ENCODE peak calls at places on chromosome 10, in nine cellular contexts. E is stimulated activated CD8-positive, alpha-beta memory T cell treated with anti-CD3 and anti-CD28 coated beads, Interleukin-15, amount 100 ng/mL, for 24 hours; Q is cardiac septum; B is AG20443; S is stromal cell of bone marrow; R is AG04449; P is activated T-helper 1 cell treated with Interleukin-2 at 50 U/mL for 16 hours; W is GM19239; T is A172. G is an unnamed sample.

GRCh38 chr10:1417574-1417973 is 319.8 kb downstream of the ADARB2 start:
- DNase-seq in E (no peak), W (no peak), R (no peak), B (no peak), T (no peak), P (no peak), S (no peak), Q (no peak), G (no peak)

GRCh38 chr10:47261121-47261520 is 38.9 kb upstream of the GDF10 start:
- DNase-seq in R (no peak), Q (no peak), E (no peak), W (peak; percentile 40), T (no peak), S (no peak), B (no peak), P (no peak), G (no peak)

GRCh38 chr10:14160299-14160698 is 170.4 kb downstream of the FRMD4A start:
- DNase-seq in B (no peak), E (no peak), W (no peak), T (no peak), Q (no peak), R (no peak), P (no peak), S (no peak), G (no peak)

GRCh38 chr10:16271571-16271970 is 165.2 kb upstream of the PTER start:
- DNase-seq in T (no peak), S (no peak), P (no peak), R (no peak), B (no peak), W (no peak), E (no peak), Q (no peak), G (no peak)

GRCh38 chr10:55734112-55734511 is 626.9 kb downstream of the ZWINT start:
- DNase-seq in Q (no peak), P (no peak), B (no peak), S (no peak), E (no peak), T (no peak), W (no peak), R (no peak), G (no peak)

GRCh38 chr10:73589538-73590126 is 1.5 kb downstream of the USP54 start:
- DNase-seq in S (peak; percentile 43), Q (no peak), E (no peak), R (no peak), W (no peak), T (peak; percentile 52), P (no peak), B (no peak), G (no peak)

GRCh38 chr10:72333111-72334012 is 21.4 kb downstream of the DNAJB12 start:
- DNase-seq in T (no peak), P (no peak), R (no peak), B (no peak), E (no peak), Q (no peak), W (no peak), S (no peak), G (no peak)

GRCh38 chr10:113021268-113022028 is 71.4 kb downstream of the TCF7L2 start:
- DNase-seq in T (no peak), S (no peak), R (no peak), Q (no peak), B (no peak), W (no peak), E (no peak), P (no peak), G (no peak)

GRCh38 chr10:58107506-58107905 is 160.2 kb downstream of the IPMK start:
- DNase-seq in R (peak; percentile 42), B (peak; percentile 71), Q (no peak), P (no peak), E (no peak), S (peak; percentile 92), W (no peak), T (peak; percentile 85), G (no peak)

GRCh38 chr10:3053145-3053544 is 14.2 kb upstream of the PFKP start:
- DNase-seq in S (no peak), W (no peak), R (no peak), B (no peak), T (no peak), Q (no peak), P (no peak), E (no peak), G (no peak)

GRCh38 chr10:110764793-110765512 is 106.8 kb upstream of the PDCD4 start:
- DNase-seq in E (no peak), S (no peak), B (no peak), R (no peak), T (no peak), Q (no peak), W (no peak), P (no peak), G (no peak)

GRCh38 chr10:452512-453504 is 236.7 kb downstream of the DIP2C start:
- DNase-seq in S (no peak), R (no peak), Q (no peak), T (no peak), P (no peak), E (no peak), B (peak; percentile 64), W (no peak), G (no peak)

GRCh38 chr10:11186330-11186729 is 168.7 kb downstream of the CELF2 start:
- DNase-seq in P (no peak), S (no peak), E (no peak), Q (no peak), W (no peak), T (no peak), R (no peak), B (no peak), G (no peak)

GRCh38 chr10:125343118-125343752 is 182.9 kb upstream of the CTBP2 start:
- DNase-seq in S (peak; percentile 9), R (no peak), B (peak; percentile 49), P (no peak), T (peak; percentile 1), W (no peak), Q (no peak), E (no peak), G (no peak)

GRCh38 chr10:86049442-86049841 is 317.2 kb downstream of the GRID1 start:
- DNase-seq in E (no peak), B (no peak), S (no peak), P (no peak), W (no peak), Q (peak; percentile 47), R (no peak), T (no peak), G (no peak)

GRCh38 chr10:70564113-70564725 is 38.3 kb downstream of the PRF1 start:
- DNase-seq in E (no peak), S (no peak), Q (no peak), W (no peak), P (no peak), R (no peak), B (no peak), T (no peak), G (no peak)

GRCh38 chr10:89516149-89516832 is 19.1 kb downstream of the SLC16A12 start:
- DNase-seq in E (no peak), B (peak; percentile 80), R (peak; percentile 93), T (peak; percentile 88), P (no peak), W (no peak), S (peak; percentile 56), Q (no peak), G (no peak)

GRCh38 chr10:49484501-49485230 is 54.3 kb downstream of the ERCC6 start:
- DNase-seq in T (no peak), E (no peak), W (no peak), S (peak; percentile 12), R (peak; percentile 56), B (no peak), P (no peak), Q (no peak), G (no peak)

GRCh38 chr10:101961591-101962498 is 94.1 kb downstream of the ARMH3 start:
- DNase-seq in W (no peak), Q (no peak), B (peak; percentile 55), E (no peak), R (no peak), S (peak; percentile 29), P (no peak), T (no peak), G (no peak)

GRCh38 chr10:57094965-57095364 is 733.9 kb upstream of the ZWINT start:
- DNase-seq in B (no peak), P (no peak), E (no peak), R (no peak), Q (no peak), W (no peak), T (no peak), S (no peak), G (no peak)

GRCh38 chr10:11685787-11686218 is 56.4 kb upstream of the ECHDC3 start:
- DNase-seq in Q (no peak), S (no peak), B (no peak), R (no peak), E (no peak), W (no peak), T (peak; percentile 64), P (peak; percentile 24), G (no peak)

GRCh38 chr10:61543831-61544230 is 90.7 kb upstream of the TMEM26 start:
- DNase-seq in W (no peak), R (no peak), T (no peak), P (no peak), B (no peak), S (no peak), E (no peak), Q (no peak), G (no peak)

GRCh38 chr10:60986779-60987178 is 42.8 kb upstream of the RHOBTB1 start:
- DNase-seq in S (no peak), E (no peak), R (no peak), B (no peak), Q (no peak), W (no peak), P (no peak), T (no peak), G (no peak)

GRCh38 chr10:30805061-30805460 is 175.5 kb upstream of the LYZL2 start:
- DNase-seq in E (no peak), T (no peak), Q (no peak), W (no peak), B (no peak), P (no peak), R (no peak), S (no peak), G (no peak)

GRCh38 chr10:68434657-68435056 is 27.6 kb upstream of the RUFY2 start:
- DNase-seq in W (no peak), E (no peak), P (no peak), Q (no peak), T (no peak), B (no peak), S (no peak), R (no peak), G (no peak)

GRCh38 chr10:88735661-88736060 is 24.2 kb upstream of the LIPN start:
- DNase-seq in P (no peak), Q (no peak), B (no peak), T (peak; percentile 13), W (no peak), R (no peak), E (no peak), S (no peak), G (no peak)

GRCh38 chr10:17161788-17162187 is 32.2 kb upstream of the CUBN start:
- DNase-seq in S (no peak), R (no peak), B (no peak), Q (no peak), T (no peak), W (no peak), E (no peak), P (no peak), G (no peak)

GRCh38 chr10:12042409-12042796 is 206 bp downstream of the UPF2 start:
- DNase-seq in P (peak; percentile 31), S (no peak), Q (no peak), R (no peak), E (peak; percentile 21), T (peak; percentile 4), B (peak; percentile 49), W (no peak), G (peak; percentile 6)

GRCh38 chr10:91798736-91799579 is 732 bp downstream of the TNKS2 start:
- DNase-seq in T (peak; percentile 54), P (peak; percentile 38), B (peak; percentile 45), S (peak; percentile 27), E (peak; percentile 12), W (peak; percentile 19), Q (no peak), R (no peak), G (peak; percentile 25)

GRCh38 chr10:62788861-62789467 is 15.6 kb upstream of the ADO start:
- DNase-seq in Q (no peak), P (no peak), B (peak; percentile 27), W (no peak), R (no peak), T (no peak), E (no peak), S (no peak), G (no peak)

GRCh38 chr10:86284355-86285105 is 82.1 kb downstream of the GRID1 start:
- DNase-seq in E (no peak), S (no peak), P (no peak), W (no peak), Q (peak; percentile 60), T (no peak), B (no peak), R (no peak), G (no peak)